ENCODE peak calls at places on chromosomes 5 and 9, in seven cellular contexts. Q is GM23338, V is brain microvascular endothelial cell, J is left ventricle myocardium inferior, O is AG04450, M is Right ventricle myocardium inferior, B is cardiac septum. G is an unnamed sample.

GRCh38 chr9:137482094-137482781 is 23.1 kb upstream of the NSMF start:
- DNase-seq in J (no peak), O (peak; percentile 83), M (no peak), V (peak; percentile 67), Q (no peak), B (no peak), G (no peak)

GRCh38 chr5:176394881-176395675 is 6.5 kb downstream of the HIGD2A start:
- DNase-seq in J (peak; percentile 69), Q (no peak), B (no peak), V (no peak), O (no peak), M (peak; percentile 83), G (peak; percentile 61)

GRCh38 chr5:107074991-107075390 is 595.7 kb downstream of the EFNA5 start:
- DNase-seq in V (no peak), O (no peak), M (no peak), J (no peak), Q (no peak), B (no peak), G (no peak)

GRCh38 chr5:124057161-124057814 is 545.3 kb downstream of the CSNK1G3 start:
- DNase-seq in V (no peak), O (no peak), Q (no peak), J (peak; percentile 19), M (peak; percentile 40), B (peak; percentile 73), G (peak; percentile 25)

GRCh38 chr9:98373622-98374021 is 118.2 kb upstream of the TBC1D2 start:
- DNase-seq in B (no peak), O (no peak), Q (no peak), V (no peak), M (no peak), J (no peak), G (no peak)

GRCh38 chr5:59186623-59187022 is 603.7 kb downstream of the RAB3C start:
- DNase-seq in O (no peak), M (no peak), B (no peak), V (no peak), Q (no peak), J (no peak), G (no peak)

GRCh38 chr5:78756853-78757252 is 108.3 kb upstream of the LHFPL2 start:
- DNase-seq in B (no peak), M (no peak), V (no peak), Q (no peak), O (no peak), J (no peak), G (no peak)

GRCh38 chr9:35277649-35278359 is 116.0 kb downstream of the UNC13B start:
- DNase-seq in B (no peak), Q (no peak), O (peak; percentile 13), M (no peak), V (peak; percentile 82), J (no peak), G (peak; percentile 33)

GRCh38 chr5:14420136-14420808 is 161.3 kb upstream of the OTULINL start:
- DNase-seq in B (no peak), O (no peak), M (no peak), J (no peak), V (no peak), Q (no peak), G (no peak)

GRCh38 chr5:106755066-106755465 is 915.7 kb downstream of the EFNA5 start:
- DNase-seq in Q (peak; percentile 34), J (no peak), M (no peak), O (no peak), V (no peak), B (no peak), G (no peak)

GRCh38 chr9:105193560-105193959 is 50.9 kb upstream of the SLC44A1 start:
- DNase-seq in M (no peak), J (no peak), O (no peak), Q (no peak), B (no peak), V (no peak), G (no peak)

GRCh38 chr5:142432961-142433360 is 108.1 kb upstream of the SPRY4 start:
- DNase-seq in V (no peak), O (no peak), M (no peak), J (no peak), B (no peak), Q (no peak), G (no peak)

GRCh38 chr9:21709464-21710058 is 92.9 kb upstream of the MTAP start:
- DNase-seq in Q (peak; percentile 89), V (peak; percentile 64), O (no peak), B (no peak), J (no peak), M (no peak), G (peak; percentile 32)

GRCh38 chr9:120175031-120175430 is 404.9 kb downstream of the CDK5RAP2 start:
- DNase-seq in O (no peak), M (no peak), B (no peak), J (no peak), V (no peak), Q (no peak), G (no peak)

GRCh38 chr5:122067330-122067885 is 10.7 kb downstream of the LOX start:
- DNase-seq in V (no peak), O (no peak), B (no peak), Q (peak; percentile 31), M (no peak), J (no peak), G (no peak)

GRCh38 chr9:88090151-88090581 is 48.1 kb downstream of the SPATA31C2 start:
- DNase-seq in J (peak; percentile 48), Q (no peak), V (peak; percentile 82), M (no peak), B (no peak), O (no peak), G (peak; percentile 65)